ENCODE peak calls at places on chromosomes 12 and 14, in six cellular contexts. One of them, this sample, is unnamed.

GRCh38 chr12:123528858-123529257 is 4.7 kb downstream of the RILPL1 start:
- DNase-seq in hepatic stellate cell: no peak
- DNase-seq in AG10803: no peak
- DNase-seq in activated naive CD4-positive, alpha-beta T cell treated with Interleukin-2 at 50 U/mL for 16 hours: no peak
- DNase-seq in NCI-H748 treated with DMSO at 0.1 percent for 48 hours: no peak
- DNase-seq in stimulated activated CD4-positive, alpha-beta T cell treated with anti-CD3 and anti-CD28 coated beads, Interleukin-2, amount 100 ng/mL, for 24 hours: no peak
- DNase-seq in this sample: no peak

GRCh38 chr12:49865782-49866135 is 22.9 kb upstream of the BCDIN3D start:
- DNase-seq in hepatic stellate cell: no peak
- DNase-seq in AG10803: no peak
- DNase-seq in activated naive CD4-positive, alpha-beta T cell treated with Interleukin-2 at 50 U/mL for 16 hours: no peak
- DNase-seq in NCI-H748 treated with DMSO at 0.1 percent for 48 hours: no peak
- DNase-seq in stimulated activated CD4-positive, alpha-beta T cell treated with anti-CD3 and anti-CD28 coated beads, Interleukin-2, amount 100 ng/mL, for 24 hours: no peak
- DNase-seq in this sample: no peak

GRCh38 chr12:58269476-58269875 is 328.1 kb downstream of the ATP23 start:
- DNase-seq in hepatic stellate cell: no peak
- DNase-seq in AG10803: no peak
- DNase-seq in activated naive CD4-positive, alpha-beta T cell treated with Interleukin-2 at 50 U/mL for 16 hours: no peak
- DNase-seq in NCI-H748 treated with DMSO at 0.1 percent for 48 hours: no peak
- DNase-seq in stimulated activated CD4-positive, alpha-beta T cell treated with anti-CD3 and anti-CD28 coated beads, Interleukin-2, amount 100 ng/mL, for 24 hours: no peak
- DNase-seq in this sample: no peak

GRCh38 chr12:67069451-67070306 is 199.5 kb upstream of the CAND1 start:
- DNase-seq in hepatic stellate cell: peak
- DNase-seq in AG10803: no peak
- DNase-seq in activated naive CD4-positive, alpha-beta T cell treated with Interleukin-2 at 50 U/mL for 16 hours: peak
- DNase-seq in NCI-H748 treated with DMSO at 0.1 percent for 48 hours: no peak
- DNase-seq in stimulated activated CD4-positive, alpha-beta T cell treated with anti-CD3 and anti-CD28 coated beads, Interleukin-2, amount 100 ng/mL, for 24 hours: peak
- DNase-seq in this sample: peak

GRCh38 chr12:109728921-109729836 is 15.6 kb downstream of the FAM222A start:
- DNase-seq in hepatic stellate cell: no peak
- DNase-seq in AG10803: no peak
- DNase-seq in activated naive CD4-positive, alpha-beta T cell treated with Interleukin-2 at 50 U/mL for 16 hours: no peak
- DNase-seq in NCI-H748 treated with DMSO at 0.1 percent for 48 hours: no peak
- DNase-seq in stimulated activated CD4-positive, alpha-beta T cell treated with anti-CD3 and anti-CD28 coated beads, Interleukin-2, amount 100 ng/mL, for 24 hours: no peak
- DNase-seq in this sample: no peak

GRCh38 chr12:109729837-109730200 is 16.2 kb downstream of the FAM222A start:
- DNase-seq in hepatic stellate cell: no peak
- DNase-seq in AG10803: no peak
- DNase-seq in activated naive CD4-positive, alpha-beta T cell treated with Interleukin-2 at 50 U/mL for 16 hours: no peak
- DNase-seq in NCI-H748 treated with DMSO at 0.1 percent for 48 hours: no peak
- DNase-seq in stimulated activated CD4-positive, alpha-beta T cell treated with anti-CD3 and anti-CD28 coated beads, Interleukin-2, amount 100 ng/mL, for 24 hours: no peak
- DNase-seq in this sample: no peak

GRCh38 chr12:87140257-87140656 is 884.1 kb upstream of the MGAT4C start:
- DNase-seq in hepatic stellate cell: no peak
- DNase-seq in AG10803: peak
- DNase-seq in activated naive CD4-positive, alpha-beta T cell treated with Interleukin-2 at 50 U/mL for 16 hours: no peak
- DNase-seq in NCI-H748 treated with DMSO at 0.1 percent for 48 hours: no peak
- DNase-seq in stimulated activated CD4-positive, alpha-beta T cell treated with anti-CD3 and anti-CD28 coated beads, Interleukin-2, amount 100 ng/mL, for 24 hours: no peak
- DNase-seq in this sample: no peak

GRCh38 chr14:99188721-99189120 is 83.3 kb downstream of the BCL11B start:
- DNase-seq in hepatic stellate cell: no peak
- DNase-seq in AG10803: no peak
- DNase-seq in activated naive CD4-positive, alpha-beta T cell treated with Interleukin-2 at 50 U/mL for 16 hours: peak
- DNase-seq in NCI-H748 treated with DMSO at 0.1 percent for 48 hours: no peak
- DNase-seq in stimulated activated CD4-positive, alpha-beta T cell treated with anti-CD3 and anti-CD28 coated beads, Interleukin-2, amount 100 ng/mL, for 24 hours: peak
- DNase-seq in this sample: peak

GRCh38 chr12:88127855-88128254 is 14.0 kb downstream of the CEP290 start:
- DNase-seq in hepatic stellate cell: no peak
- DNase-seq in AG10803: no peak
- DNase-seq in activated naive CD4-positive, alpha-beta T cell treated with Interleukin-2 at 50 U/mL for 16 hours: no peak
- DNase-seq in NCI-H748 treated with DMSO at 0.1 percent for 48 hours: no peak
- DNase-seq in stimulated activated CD4-positive, alpha-beta T cell treated with anti-CD3 and anti-CD28 coated beads, Interleukin-2, amount 100 ng/mL, for 24 hours: no peak
- DNase-seq in this sample: no peak

GRCh38 chr12:76020281-76020680 is 11.3 kb downstream of the PHLDA1 start:
- DNase-seq in hepatic stellate cell: no peak
- DNase-seq in AG10803: peak
- DNase-seq in activated naive CD4-positive, alpha-beta T cell treated with Interleukin-2 at 50 U/mL for 16 hours: peak
- DNase-seq in NCI-H748 treated with DMSO at 0.1 percent for 48 hours: no peak
- DNase-seq in stimulated activated CD4-positive, alpha-beta T cell treated with anti-CD3 and anti-CD28 coated beads, Interleukin-2, amount 100 ng/mL, for 24 hours: peak
- DNase-seq in this sample: peak

GRCh38 chr12:111467092-111467861 is 61.6 kb downstream of the SH2B3 start:
- DNase-seq in hepatic stellate cell: no peak
- DNase-seq in AG10803: no peak
- DNase-seq in activated naive CD4-positive, alpha-beta T cell treated with Interleukin-2 at 50 U/mL for 16 hours: no peak
- DNase-seq in NCI-H748 treated with DMSO at 0.1 percent for 48 hours: no peak
- DNase-seq in stimulated activated CD4-positive, alpha-beta T cell treated with anti-CD3 and anti-CD28 coated beads, Interleukin-2, amount 100 ng/mL, for 24 hours: no peak
- DNase-seq in this sample: no peak

GRCh38 chr12:117098361-117099217 is 627 bp downstream of the TESC start:
- DNase-seq in hepatic stellate cell: no peak
- DNase-seq in AG10803: no peak
- DNase-seq in activated naive CD4-positive, alpha-beta T cell treated with Interleukin-2 at 50 U/mL for 16 hours: peak
- DNase-seq in NCI-H748 treated with DMSO at 0.1 percent for 48 hours: no peak
- DNase-seq in stimulated activated CD4-positive, alpha-beta T cell treated with anti-CD3 and anti-CD28 coated beads, Interleukin-2, amount 100 ng/mL, for 24 hours: peak
- DNase-seq in this sample: peak

GRCh38 chr14:37591311-37591940 is 3.6 kb downstream of the FOXA1 start:
- DNase-seq in hepatic stellate cell: no peak
- DNase-seq in AG10803: no peak
- DNase-seq in activated naive CD4-positive, alpha-beta T cell treated with Interleukin-2 at 50 U/mL for 16 hours: no peak
- DNase-seq in NCI-H748 treated with DMSO at 0.1 percent for 48 hours: peak
- DNase-seq in stimulated activated CD4-positive, alpha-beta T cell treated with anti-CD3 and anti-CD28 coated beads, Interleukin-2, amount 100 ng/mL, for 24 hours: no peak
- DNase-seq in this sample: no peak

GRCh38 chr12:79307340-79307739 is 383.4 kb downstream of the PAWR start:
- DNase-seq in hepatic stellate cell: no peak
- DNase-seq in AG10803: no peak
- DNase-seq in activated naive CD4-positive, alpha-beta T cell treated with Interleukin-2 at 50 U/mL for 16 hours: no peak
- DNase-seq in NCI-H748 treated with DMSO at 0.1 percent for 48 hours: no peak
- DNase-seq in stimulated activated CD4-positive, alpha-beta T cell treated with anti-CD3 and anti-CD28 coated beads, Interleukin-2, amount 100 ng/mL, for 24 hours: no peak
- DNase-seq in this sample: no peak

GRCh38 chr14:76752744-76753143 is 8.5 kb upstream of the VASH1 start:
- DNase-seq in hepatic stellate cell: no peak
- DNase-seq in AG10803: no peak
- DNase-seq in activated naive CD4-positive, alpha-beta T cell treated with Interleukin-2 at 50 U/mL for 16 hours: no peak
- DNase-seq in NCI-H748 treated with DMSO at 0.1 percent for 48 hours: no peak
- DNase-seq in stimulated activated CD4-positive, alpha-beta T cell treated with anti-CD3 and anti-CD28 coated beads, Interleukin-2, amount 100 ng/mL, for 24 hours: no peak
- DNase-seq in this sample: no peak

GRCh38 chr14:96203635-96204034 is 1.0 kb upstream of the BDKRB2 start:
- DNase-seq in hepatic stellate cell: no peak
- DNase-seq in AG10803: no peak
- DNase-seq in activated naive CD4-positive, alpha-beta T cell treated with Interleukin-2 at 50 U/mL for 16 hours: no peak
- DNase-seq in NCI-H748 treated with DMSO at 0.1 percent for 48 hours: no peak
- DNase-seq in stimulated activated CD4-positive, alpha-beta T cell treated with anti-CD3 and anti-CD28 coated beads, Interleukin-2, amount 100 ng/mL, for 24 hours: no peak
- DNase-seq in this sample: no peak

GRCh38 chr12:16600525-16600924 is 5.4 kb downstream of the LMO3 start:
- DNase-seq in hepatic stellate cell: no peak
- DNase-seq in AG10803: no peak
- DNase-seq in activated naive CD4-positive, alpha-beta T cell treated with Interleukin-2 at 50 U/mL for 16 hours: no peak
- DNase-seq in NCI-H748 treated with DMSO at 0.1 percent for 48 hours: peak
- DNase-seq in stimulated activated CD4-positive, alpha-beta T cell treated with anti-CD3 and anti-CD28 coated beads, Interleukin-2, amount 100 ng/mL, for 24 hours: no peak
- DNase-seq in this sample: no peak

GRCh38 chr12:116708826-116709756 is 28.8 kb downstream of the SPRING1 start:
- DNase-seq in hepatic stellate cell: peak
- DNase-seq in AG10803: peak
- DNase-seq in activated naive CD4-positive, alpha-beta T cell treated with Interleukin-2 at 50 U/mL for 16 hours: peak
- DNase-seq in NCI-H748 treated with DMSO at 0.1 percent for 48 hours: peak
- DNase-seq in stimulated activated CD4-positive, alpha-beta T cell treated with anti-CD3 and anti-CD28 coated beads, Interleukin-2, amount 100 ng/mL, for 24 hours: peak
- DNase-seq in this sample: peak

GRCh38 chr14:75928587-75929230 is 53.1 kb downstream of the TGFB3 start:
- DNase-seq in hepatic stellate cell: no peak
- DNase-seq in AG10803: peak
- DNase-seq in activated naive CD4-positive, alpha-beta T cell treated with Interleukin-2 at 50 U/mL for 16 hours: no peak
- DNase-seq in NCI-H748 treated with DMSO at 0.1 percent for 48 hours: no peak
- DNase-seq in stimulated activated CD4-positive, alpha-beta T cell treated with anti-CD3 and anti-CD28 coated beads, Interleukin-2, amount 100 ng/mL, for 24 hours: no peak
- DNase-seq in this sample: no peak

GRCh38 chr14:103624860-103625259 is 4.2 kb upstream of the KLC1 start:
- DNase-seq in hepatic stellate cell: peak
- DNase-seq in AG10803: peak
- DNase-seq in activated naive CD4-positive, alpha-beta T cell treated with Interleukin-2 at 50 U/mL for 16 hours: peak
- DNase-seq in NCI-H748 treated with DMSO at 0.1 percent for 48 hours: no peak
- DNase-seq in stimulated activated CD4-positive, alpha-beta T cell treated with anti-CD3 and anti-CD28 coated beads, Interleukin-2, amount 100 ng/mL, for 24 hours: peak
- DNase-seq in this sample: peak

GRCh38 chr14:67186789-67187188 is 2.5 kb upstream of the GARIN2 start:
- DNase-seq in hepatic stellate cell: no peak
- DNase-seq in AG10803: no peak
- DNase-seq in activated naive CD4-positive, alpha-beta T cell treated with Interleukin-2 at 50 U/mL for 16 hours: no peak
- DNase-seq in NCI-H748 treated with DMSO at 0.1 percent for 48 hours: no peak
- DNase-seq in stimulated activated CD4-positive, alpha-beta T cell treated with anti-CD3 and anti-CD28 coated beads, Interleukin-2, amount 100 ng/mL, for 24 hours: no peak
- DNase-seq in this sample: no peak

GRCh38 chr12:129571901-129572494 is 331.8 kb downstream of the TMEM132D start:
- DNase-seq in hepatic stellate cell: no peak
- DNase-seq in AG10803: no peak
- DNase-seq in activated naive CD4-positive, alpha-beta T cell treated with Interleukin-2 at 50 U/mL for 16 hours: no peak
- DNase-seq in NCI-H748 treated with DMSO at 0.1 percent for 48 hours: no peak
- DNase-seq in stimulated activated CD4-positive, alpha-beta T cell treated with anti-CD3 and anti-CD28 coated beads, Interleukin-2, amount 100 ng/mL, for 24 hours: no peak
- DNase-seq in this sample: no peak

GRCh38 chr12:89451876-89452275 is 72.7 kb downstream of the GALNT4 start:
- DNase-seq in hepatic stellate cell: peak
- DNase-seq in AG10803: peak
- DNase-seq in activated naive CD4-positive, alpha-beta T cell treated with Interleukin-2 at 50 U/mL for 16 hours: no peak
- DNase-seq in NCI-H748 treated with DMSO at 0.1 percent for 48 hours: no peak
- DNase-seq in stimulated activated CD4-positive, alpha-beta T cell treated with anti-CD3 and anti-CD28 coated beads, Interleukin-2, amount 100 ng/mL, for 24 hours: no peak
- DNase-seq in this sample: no peak

GRCh38 chr12:28578833-28579252 is 388.6 kb downstream of the CCDC91 start:
- DNase-seq in hepatic stellate cell: no peak
- DNase-seq in AG10803: peak
- DNase-seq in activated naive CD4-positive, alpha-beta T cell treated with Interleukin-2 at 50 U/mL for 16 hours: no peak
- DNase-seq in NCI-H748 treated with DMSO at 0.1 percent for 48 hours: no peak
- DNase-seq in stimulated activated CD4-positive, alpha-beta T cell treated with anti-CD3 and anti-CD28 coated beads, Interleukin-2, amount 100 ng/mL, for 24 hours: no peak
- DNase-seq in this sample: no peak

GRCh38 chr12:69161835-69162234 is 77.5 kb upstream of the CPSF6 start:
- DNase-seq in hepatic stellate cell: no peak
- DNase-seq in AG10803: peak
- DNase-seq in activated naive CD4-positive, alpha-beta T cell treated with Interleukin-2 at 50 U/mL for 16 hours: peak
- DNase-seq in NCI-H748 treated with DMSO at 0.1 percent for 48 hours: peak
- DNase-seq in stimulated activated CD4-positive, alpha-beta T cell treated with anti-CD3 and anti-CD28 coated beads, Interleukin-2, amount 100 ng/mL, for 24 hours: peak
- DNase-seq in this sample: peak

GRCh38 chr12:8639936-8640335 is 22.7 kb downstream of the MFAP5 start:
- DNase-seq in hepatic stellate cell: no peak
- DNase-seq in AG10803: no peak
- DNase-seq in activated naive CD4-positive, alpha-beta T cell treated with Interleukin-2 at 50 U/mL for 16 hours: no peak
- DNase-seq in NCI-H748 treated with DMSO at 0.1 percent for 48 hours: no peak
- DNase-seq in stimulated activated CD4-positive, alpha-beta T cell treated with anti-CD3 and anti-CD28 coated beads, Interleukin-2, amount 100 ng/mL, for 24 hours: no peak
- DNase-seq in this sample: no peak

GRCh38 chr14:21734457-21735074 is 60.9 kb upstream of the OR4E1 start:
- DNase-seq in hepatic stellate cell: no peak
- DNase-seq in AG10803: no peak
- DNase-seq in activated naive CD4-positive, alpha-beta T cell treated with Interleukin-2 at 50 U/mL for 16 hours: peak
- DNase-seq in NCI-H748 treated with DMSO at 0.1 percent for 48 hours: peak
- DNase-seq in stimulated activated CD4-positive, alpha-beta T cell treated with anti-CD3 and anti-CD28 coated beads, Interleukin-2, amount 100 ng/mL, for 24 hours: peak
- DNase-seq in this sample: peak

GRCh38 chr12:26121841-26122680 is 2.8 kb downstream of the BHLHE41 start:
- DNase-seq in hepatic stellate cell: peak
- DNase-seq in AG10803: peak
- DNase-seq in activated naive CD4-positive, alpha-beta T cell treated with Interleukin-2 at 50 U/mL for 16 hours: peak
- DNase-seq in NCI-H748 treated with DMSO at 0.1 percent for 48 hours: no peak
- DNase-seq in stimulated activated CD4-positive, alpha-beta T cell treated with anti-CD3 and anti-CD28 coated beads, Interleukin-2, amount 100 ng/mL, for 24 hours: no peak
- DNase-seq in this sample: peak

GRCh38 chr12:109310247-109311125 is 1.4 kb upstream of the FOXN4 start:
- DNase-seq in hepatic stellate cell: no peak
- DNase-seq in AG10803: no peak
- DNase-seq in activated naive CD4-positive, alpha-beta T cell treated with Interleukin-2 at 50 U/mL for 16 hours: peak
- DNase-seq in NCI-H748 treated with DMSO at 0.1 percent for 48 hours: peak
- DNase-seq in stimulated activated CD4-positive, alpha-beta T cell treated with anti-CD3 and anti-CD28 coated beads, Interleukin-2, amount 100 ng/mL, for 24 hours: no peak
- DNase-seq in this sample: peak

GRCh38 chr14:67999693-68000384 is 180.3 kb downstream of the RAD51B start:
- DNase-seq in hepatic stellate cell: peak
- DNase-seq in AG10803: peak
- DNase-seq in activated naive CD4-positive, alpha-beta T cell treated with Interleukin-2 at 50 U/mL for 16 hours: no peak
- DNase-seq in NCI-H748 treated with DMSO at 0.1 percent for 48 hours: no peak
- DNase-seq in stimulated activated CD4-positive, alpha-beta T cell treated with anti-CD3 and anti-CD28 coated beads, Interleukin-2, amount 100 ng/mL, for 24 hours: no peak
- DNase-seq in this sample: no peak

GRCh38 chr14:51236314-51236713 is 3.7 kb upstream of the TMX1 start:
- DNase-seq in hepatic stellate cell: no peak
- DNase-seq in AG10803: no peak
- DNase-seq in activated naive CD4-positive, alpha-beta T cell treated with Interleukin-2 at 50 U/mL for 16 hours: no peak
- DNase-seq in NCI-H748 treated with DMSO at 0.1 percent for 48 hours: no peak
- DNase-seq in stimulated activated CD4-positive, alpha-beta T cell treated with anti-CD3 and anti-CD28 coated beads, Interleukin-2, amount 100 ng/mL, for 24 hours: no peak
- DNase-seq in this sample: no peak

GRCh38 chr12:123401753-123402683 is 18.1 kb downstream of the KMT5A start:
- DNase-seq in hepatic stellate cell: no peak
- DNase-seq in AG10803: no peak
- DNase-seq in activated naive CD4-positive, alpha-beta T cell treated with Interleukin-2 at 50 U/mL for 16 hours: no peak
- DNase-seq in NCI-H748 treated with DMSO at 0.1 percent for 48 hours: no peak
- DNase-seq in stimulated activated CD4-positive, alpha-beta T cell treated with anti-CD3 and anti-CD28 coated beads, Interleukin-2, amount 100 ng/mL, for 24 hours: no peak
- DNase-seq in this sample: no peak

GRCh38 chr14:70317969-70318634 is 41.4 kb downstream of the COX16 start:
- DNase-seq in hepatic stellate cell: peak
- DNase-seq in AG10803: peak
- DNase-seq in activated naive CD4-positive, alpha-beta T cell treated with Interleukin-2 at 50 U/mL for 16 hours: no peak
- DNase-seq in NCI-H748 treated with DMSO at 0.1 percent for 48 hours: no peak
- DNase-seq in stimulated activated CD4-positive, alpha-beta T cell treated with anti-CD3 and anti-CD28 coated beads, Interleukin-2, amount 100 ng/mL, for 24 hours: no peak
- DNase-seq in this sample: no peak

GRCh38 chr12:52119398-52120254 is 40.1 kb downstream of the SMIM41 start:
- DNase-seq in hepatic stellate cell: no peak
- DNase-seq in AG10803: no peak
- DNase-seq in activated naive CD4-positive, alpha-beta T cell treated with Interleukin-2 at 50 U/mL for 16 hours: peak
- DNase-seq in NCI-H748 treated with DMSO at 0.1 percent for 48 hours: no peak
- DNase-seq in stimulated activated CD4-positive, alpha-beta T cell treated with anti-CD3 and anti-CD28 coated beads, Interleukin-2, amount 100 ng/mL, for 24 hours: peak
- DNase-seq in this sample: peak

GRCh38 chr14:31419179-31420012 is 954 bp downstream of the HEATR5A start:
- DNase-seq in hepatic stellate cell: peak
- DNase-seq in AG10803: peak
- DNase-seq in activated naive CD4-positive, alpha-beta T cell treated with Interleukin-2 at 50 U/mL for 16 hours: no peak
- DNase-seq in NCI-H748 treated with DMSO at 0.1 percent for 48 hours: no peak
- DNase-seq in stimulated activated CD4-positive, alpha-beta T cell treated with anti-CD3 and anti-CD28 coated beads, Interleukin-2, amount 100 ng/mL, for 24 hours: no peak
- DNase-seq in this sample: no peak

GRCh38 chr12:39586811-39587210 is 32.8 kb downstream of the ABCD2 start:
- DNase-seq in hepatic stellate cell: no peak
- DNase-seq in AG10803: no peak
- DNase-seq in activated naive CD4-positive, alpha-beta T cell treated with Interleukin-2 at 50 U/mL for 16 hours: no peak
- DNase-seq in NCI-H748 treated with DMSO at 0.1 percent for 48 hours: no peak
- DNase-seq in stimulated activated CD4-positive, alpha-beta T cell treated with anti-CD3 and anti-CD28 coated beads, Interleukin-2, amount 100 ng/mL, for 24 hours: no peak
- DNase-seq in this sample: no peak

GRCh38 chr12:110661337-110661972 is 27.5 kb downstream of the HVCN1 start:
- DNase-seq in hepatic stellate cell: no peak
- DNase-seq in AG10803: no peak
- DNase-seq in activated naive CD4-positive, alpha-beta T cell treated with Interleukin-2 at 50 U/mL for 16 hours: peak
- DNase-seq in NCI-H748 treated with DMSO at 0.1 percent for 48 hours: no peak
- DNase-seq in stimulated activated CD4-positive, alpha-beta T cell treated with anti-CD3 and anti-CD28 coated beads, Interleukin-2, amount 100 ng/mL, for 24 hours: peak
- DNase-seq in this sample: peak

GRCh38 chr12:27524839-27525238 is 833 bp downstream of the PPFIBP1 start:
- DNase-seq in hepatic stellate cell: no peak
- DNase-seq in AG10803: peak
- DNase-seq in activated naive CD4-positive, alpha-beta T cell treated with Interleukin-2 at 50 U/mL for 16 hours: no peak
- DNase-seq in NCI-H748 treated with DMSO at 0.1 percent for 48 hours: no peak
- DNase-seq in stimulated activated CD4-positive, alpha-beta T cell treated with anti-CD3 and anti-CD28 coated beads, Interleukin-2, amount 100 ng/mL, for 24 hours: no peak
- DNase-seq in this sample: no peak

GRCh38 chr14:70186826-70187483 is 1.8 kb downstream of the SLC8A3 start:
- DNase-seq in hepatic stellate cell: no peak
- DNase-seq in AG10803: peak
- DNase-seq in activated naive CD4-positive, alpha-beta T cell treated with Interleukin-2 at 50 U/mL for 16 hours: no peak
- DNase-seq in NCI-H748 treated with DMSO at 0.1 percent for 48 hours: no peak
- DNase-seq in stimulated activated CD4-positive, alpha-beta T cell treated with anti-CD3 and anti-CD28 coated beads, Interleukin-2, amount 100 ng/mL, for 24 hours: no peak
- DNase-seq in this sample: peak

GRCh38 chr12:78928200-78929074 is 63.9 kb downstream of the SYT1 start:
- DNase-seq in hepatic stellate cell: no peak
- DNase-seq in AG10803: peak
- DNase-seq in activated naive CD4-positive, alpha-beta T cell treated with Interleukin-2 at 50 U/mL for 16 hours: no peak
- DNase-seq in NCI-H748 treated with DMSO at 0.1 percent for 48 hours: no peak
- DNase-seq in stimulated activated CD4-positive, alpha-beta T cell treated with anti-CD3 and anti-CD28 coated beads, Interleukin-2, amount 100 ng/mL, for 24 hours: no peak
- DNase-seq in this sample: no peak